ENCODE peak calls at places on chromosomes 2 and 18, in four cellular contexts. O is EH; X is CD4-positive, CD25-positive, alpha-beta regulatory T cell; A is H54. Z is an unnamed sample.

GRCh38 chr2:232537079-232537478 is 2.4 kb upstream of the CHRNG start:
- DNase-seq in O (no peak), X (no peak), A (no peak), Z (peak; percentile 26)

GRCh38 chr2:216604458-216604857 is 28.8 kb upstream of the IGFBP2 start:
- DNase-seq in O (no peak), X (no peak), A (no peak), Z (no peak)

GRCh38 chr2:43348904-43349725 is 122.7 kb upstream of the ZFP36L2 start:
- DNase-seq in O (peak; percentile 88), X (no peak), A (no peak), Z (no peak)

GRCh38 chr2:75311993-75312392 is 112.7 kb upstream of the TACR1 start:
- DNase-seq in O (no peak), X (no peak), A (peak; percentile 9), Z (no peak)

GRCh38 chr2:120768112-120769048 is 32.7 kb downstream of the GLI2 start:
- DNase-seq in O (no peak), X (no peak), A (no peak), Z (no peak)

GRCh38 chr2:129006135-129006885 is 687.6 kb upstream of the HS6ST1 start:
- DNase-seq in O (no peak), X (no peak), A (no peak), Z (no peak)

GRCh38 chr2:86219896-86220295 is 20.6 kb downstream of the MRPL35 start:
- DNase-seq in O (no peak), X (no peak), A (no peak), Z (no peak)

GRCh38 chr2:128317186-128317897 is 1.3 kb downstream of the HS6ST1 start:
- DNase-seq in O (peak; percentile 25), X (peak; percentile 10), A (no peak), Z (no peak)

GRCh38 chr2:234195516-234195915 is 145.0 kb downstream of the SPP2 start:
- DNase-seq in O (no peak), X (no peak), A (no peak), Z (no peak)

GRCh38 chr18:62366992-62367391 is 41.9 kb downstream of the TNFRSF11A start:
- DNase-seq in O (no peak), X (no peak), A (no peak), Z (no peak)

Z was measured in AML-193.